ENCODE peak calls at places on chromosomes 2 and 18, in four cellular contexts. U, L, X and A are unnamed samples.

GRCh38 chr18:10304853-10305252 is 149.6 kb upstream of the APCDD1 start:
- DNase-seq in U (no peak), L (no peak), X (no peak), A (no peak)

GRCh38 chr2:105888625-105889024 is 143.9 kb downstream of the NCK2 start:
- DNase-seq in U (no peak), L (no peak), X (no peak), A (peak)

GRCh38 chr2:203815541-203815898 is 52.1 kb upstream of the CTLA4 start:
- DNase-seq in U (no peak), L (no peak), X (no peak), A (no peak)

GRCh38 chr2:100561191-100561590 is 1.6 kb upstream of the PDCL3 start:
- DNase-seq in U (no peak), L (no peak), X (no peak), A (no peak)

GRCh38 chr2:126359494-126359893 is 296.5 kb upstream of the GYPC start:
- DNase-seq in U (no peak), L (no peak), X (peak), A (no peak)

GRCh38 chr18:44779893-44780292 is 99.2 kb downstream of the SETBP1 start:
- DNase-seq in U (no peak), L (no peak), X (no peak), A (no peak)

GRCh38 chr2:157181234-157181633 is 76.3 kb upstream of the GALNT5 start:
- DNase-seq in U (no peak), L (no peak), X (no peak), A (no peak)

GRCh38 chr2:8482432-8482831 is 199.4 kb upstream of the ID2 start:
- DNase-seq in U (no peak), L (no peak), X (no peak), A (no peak)

GRCh38 chr18:77115461-77115907 is 17.1 kb downstream of the MBP start:
- DNase-seq in U (peak), L (no peak), X (no peak), A (peak)

GRCh38 chr2:63047193-63047533 is 3.5 kb upstream of the OTX1 start:
- DNase-seq in U (no peak), L (no peak), X (no peak), A (no peak)

GRCh38 chr2:53751728-53752127 is 15.9 kb upstream of the CHAC2 start:
- DNase-seq in U (no peak), L (no peak), X (no peak), A (no peak)

GRCh38 chr2:159202568-159203071 is 83.9 kb downstream of the WDSUB1 start:
- DNase-seq in U (peak), L (peak), X (no peak), A (no peak)

GRCh38 chr18:60500960-60501359 is 128.4 kb upstream of the MC4R start:
- DNase-seq in U (no peak), L (no peak), X (no peak), A (no peak)

GRCh38 chr2:2731101-2731850 is 400.2 kb upstream of the MYT1L start:
- DNase-seq in U (no peak), L (no peak), X (no peak), A (no peak)

GRCh38 chr2:238449909-238450417 is 23.2 kb downstream of the ASB1 start:
- DNase-seq in U (peak), L (no peak), X (no peak), A (peak)

GRCh38 chr2:75309596-75310290 is 110.4 kb upstream of the TACR1 start:
- DNase-seq in U (no peak), L (no peak), X (no peak), A (no peak)

DNA sequence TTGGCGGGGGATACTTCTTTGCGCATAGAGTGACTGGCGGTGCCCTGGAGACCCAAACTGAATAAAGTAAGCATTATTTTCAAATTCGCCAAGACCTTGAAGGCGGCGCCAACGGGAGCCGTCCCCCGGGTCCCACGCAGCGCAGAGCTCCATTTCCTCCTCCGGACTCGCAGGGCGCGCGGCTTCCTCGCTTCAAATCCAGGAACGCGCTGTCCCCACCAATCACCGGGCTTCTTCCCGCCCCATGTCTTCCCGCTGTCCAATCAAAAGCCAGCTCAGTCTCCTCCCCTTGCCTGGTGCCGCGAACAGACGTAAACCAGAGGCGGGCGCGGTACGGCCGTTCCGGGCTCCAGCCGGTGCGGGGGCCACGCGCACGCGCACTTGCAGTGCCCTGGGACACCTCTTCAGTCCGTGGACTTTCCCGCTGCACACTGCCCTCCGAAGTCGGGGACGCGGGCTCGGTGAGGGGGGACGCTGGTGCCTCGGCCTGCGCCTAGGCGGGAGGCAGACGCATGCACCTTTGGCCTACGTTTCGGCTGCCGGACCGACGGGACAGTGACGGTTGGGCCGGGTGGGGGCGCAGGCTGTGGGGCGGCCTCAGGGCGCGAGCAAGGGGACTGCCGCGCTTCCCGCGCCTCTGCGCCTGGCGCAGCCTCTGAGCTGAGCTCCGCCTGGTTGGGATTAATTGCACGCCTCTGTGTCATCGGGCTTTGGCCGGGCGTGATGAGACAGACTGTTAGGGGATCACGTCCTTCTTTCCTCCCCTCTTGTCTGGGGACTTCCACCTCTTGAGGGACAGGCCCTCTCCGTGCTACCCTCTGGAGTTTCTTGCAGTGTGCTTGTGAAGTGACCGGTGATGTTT is at the start of gene CEP192:
- DNase-seq in U (peak), L (peak), X (peak), A (peak)
- TF ChIP-seq CTCF in U (no peak), L (no peak), X (peak), A (no peak)

GRCh38 chr2:164430166-164430783 is 191.0 kb downstream of the GRB14 start:
- DNase-seq in U (no peak), L (no peak), X (peak), A (peak)
- TF ChIP-seq CTCF in U (peak), L (peak), X (peak), A (peak)

DNA sequence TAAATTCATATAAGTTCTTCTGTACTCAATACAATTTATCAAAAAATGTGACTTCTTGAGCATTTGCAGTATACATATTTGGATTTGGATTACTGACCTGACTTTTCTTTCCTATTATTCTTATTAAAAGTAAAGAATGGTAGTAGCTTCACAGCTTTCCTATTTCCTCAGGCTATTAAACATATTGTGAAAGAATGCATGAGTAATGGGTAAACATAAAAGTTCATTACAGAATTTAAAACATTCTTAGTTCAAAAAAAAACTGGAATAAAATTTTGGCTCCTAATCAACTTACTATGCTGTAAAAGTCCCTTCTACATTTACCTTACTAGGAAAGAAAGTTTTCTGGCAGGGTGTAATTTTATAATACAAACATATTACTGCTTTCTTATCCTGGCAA is 27.3 kb upstream of the C2orf66 start:
- DNase-seq in U (no peak), L (no peak), X (no peak), A (no peak)
- TF ChIP-seq CTCF in U (no peak), L (no peak), X (no peak), A (no peak)

GRCh38 chr18:52903858-52904257 is 563.9 kb downstream of the DCC start:
- DNase-seq in U (no peak), L (no peak), X (peak), A (no peak)
- TF ChIP-seq CTCF in U (peak), L (peak), X (peak), A (peak)

GRCh38 chr2:210230518-210230917 is 5.3 kb upstream of the ACADL start:
- DNase-seq in U (no peak), L (no peak), X (no peak), A (no peak)

GRCh38 chr2:210228586-210228985 is 3.3 kb upstream of the ACADL start:
- DNase-seq in U (no peak), L (no peak), X (no peak), A (no peak)

GRCh38 chr2:210227689-210228088 is 2.4 kb upstream of the ACADL start:
- DNase-seq in U (no peak), L (no peak), X (no peak), A (no peak)

GRCh38 chr2:210230984-210231383 is 5.7 kb upstream of the ACADL start:
- DNase-seq in U (no peak), L (no peak), X (no peak), A (no peak)

GRCh38 chr2:210233487-210233886 is 8.2 kb upstream of the ACADL start:
- DNase-seq in U (no peak), L (no peak), X (no peak), A (no peak)
- TF ChIP-seq CTCF in U (no peak), L (no peak), X (no peak), A (no peak)